ENCODE peak calls at places on chromosomes 2 and 18, in ten cellular contexts. T is GM23248; L is mesendoderm; Z is psoas muscle; N is A549; K is naive thymus-derived CD4-positive, alpha-beta T cell; C is DND-41; U is CD4-positive, CD25-positive, alpha-beta regulatory T cell; J is right cardiac atrium; Q is PC-3. P is an unnamed sample. For H3K4me1, the result is how much of the 10 kb centered on the place peaks cover.

GRCh38 chr2:163713534-163714311 is 22.1 kb downstream of the FIGN start:
- DNase-seq in T (no peak), L (peak), Z (no peak), N (no peak), K (no peak), C (no peak), U (no peak), J (peak), Q (no peak), P (no peak)

GRCh38 chr18:50797147-50797546 is 22.7 kb downstream of the MRO start:
- DNase-seq in T (no peak), L (no peak), Z (no peak), N (no peak), K (no peak), C (no peak), U (no peak), J (no peak), Q (no peak), P (no peak)

GRCh38 chr2:10122500-10123280 is at the start of gene RRM2:
- DNase-seq in T (peak), L (peak), Z (peak), N (peak), K (peak), C (peak), U (peak), J (peak), Q (peak), P (peak)

GRCh38 chr2:68715353-68716041 is 19.1 kb upstream of the ARHGAP25 start:
- DNase-seq in T (peak), L (peak), Z (peak), N (peak), K (no peak), C (peak), U (no peak), J (peak), Q (peak), P (peak)

GRCh38 chr2:158692372-158693103 is 102.6 kb upstream of the DAPL1 start:
- DNase-seq in T (no peak), L (no peak), Z (no peak), N (no peak), K (no peak), C (no peak), U (no peak), J (no peak), Q (no peak), P (no peak)

GRCh38 chr2:37713258-37713700 is 41.8 kb upstream of the CDC42EP3 start:
- DNase-seq in T (peak), L (no peak), Z (no peak), N (no peak), K (no peak), C (no peak), U (peak), J (no peak), Q (peak), P (no peak)

GRCh38 chr2:65070172-65070830 is 14.1 kb downstream of the CEP68 start:
- DNase-seq in T (peak), L (peak), Z (no peak), N (no peak), K (no peak), C (no peak), U (no peak), J (peak), Q (peak), P (no peak)

GRCh38 chr2:136013286-136013685 is 27.9 kb upstream of the DARS1 start:
- DNase-seq in T (no peak), L (no peak), Z (no peak), N (no peak), K (no peak), C (no peak), U (no peak), J (no peak), Q (no peak), P (no peak)

GRCh38 chr2:216807861-216808272 is 52.0 kb downstream of the TNP1 start:
- DNase-seq in T (peak), L (peak), Z (peak), N (no peak), K (no peak), C (no peak), U (no peak), J (peak), Q (no peak), P (no peak)

GRCh38 chr18:49819768-49820662 is 6.7 kb upstream of the ACAA2 start:
- DNase-seq in T (no peak), L (no peak), Z (no peak), N (no peak), K (peak), C (peak), U (peak), J (no peak), Q (no peak), P (peak)

GRCh38 chr18:3015203-3015590 is 2.3 kb upstream of the LPIN2 start:
- DNase-seq in T (peak), L (peak), Z (no peak), N (peak), K (no peak), C (no peak), U (no peak), J (peak), Q (peak), P (no peak)

GRCh38 chr2:67214585-67215184 is 182.4 kb upstream of the ETAA1 start:
- DNase-seq in T (no peak), L (no peak), Z (no peak), N (no peak), K (no peak), C (no peak), U (no peak), J (no peak), Q (no peak), P (no peak)

GRCh38 chr2:34787341-34787740 is 1188.2 kb upstream of the FAM98A start:
- DNase-seq in T (no peak), L (no peak), Z (no peak), N (no peak), K (no peak), C (no peak), U (no peak), J (no peak), Q (no peak), P (no peak)

GRCh38 chr2:11932053-11932512 is 185.7 kb downstream of the LPIN1 start:
- DNase-seq in T (no peak), L (no peak), Z (no peak), N (no peak), K (no peak), C (peak), U (peak), J (no peak), Q (peak), P (no peak)

GRCh38 chr2:61125123-61125710 is 36.8 kb upstream of the C2orf74 start:
- DNase-seq in T (no peak), L (no peak), Z (no peak), N (no peak), K (no peak), C (no peak), U (no peak), J (no peak), Q (no peak), P (no peak)

GRCh38 chr2:240728827-240729226 is 37.2 kb downstream of the AQP12A start:
- DNase-seq in T (peak), L (no peak), Z (no peak), N (no peak), K (no peak), C (no peak), U (no peak), J (no peak), Q (no peak), P (no peak)

GRCh38 chr2:231110551-231110950 is 14.3 kb downstream of the HTR2B start:
- DNase-seq in T (peak), L (no peak), Z (no peak), N (no peak), K (no peak), C (no peak), U (no peak), J (no peak), Q (peak), P (no peak)

GRCh38 chr2:9319338-9319715 is 104.0 kb downstream of the ITGB1BP1 start:
- DNase-seq in T (no peak), L (no peak), Z (no peak), N (no peak), K (no peak), C (no peak), U (no peak), J (no peak), Q (no peak), P (no peak)

GRCh38 chr18:79512461-79513380 is 117.0 kb downstream of the NFATC1 start:
- DNase-seq in T (no peak), L (no peak), Z (peak), N (no peak), K (peak), C (no peak), U (no peak), J (peak), Q (no peak), P (no peak)

GRCh38 chr2:182499706-182500470 is 73.1 kb upstream of the PDE1A start:
- DNase-seq in T (peak), L (no peak), Z (no peak), N (no peak), K (no peak), C (no peak), U (no peak), J (no peak), Q (no peak), P (no peak)

GRCh38 chr2:26612522-26613240 is 28.5 kb downstream of the CIB4 start:
- DNase-seq in T (no peak), L (no peak), Z (no peak), N (no peak), K (no peak), C (no peak), U (no peak), J (peak), Q (no peak), P (no peak)

GRCh38 chr2:178403671-178404379 is 47.1 kb downstream of the PRKRA start:
- DNase-seq in T (no peak), L (no peak), Z (no peak), N (no peak), K (no peak), C (no peak), U (peak), J (no peak), Q (no peak), P (no peak)

GRCh38 chr2:25672500-25673169 is 742 bp downstream of the DTNB start:
- DNase-seq in T (peak), L (peak), Z (peak), N (peak), K (peak), C (peak), U (peak), J (peak), Q (peak), P (peak)

GRCh38 chr18:61893304-61893970 is 630 bp upstream of the RNF152 start:
- DNase-seq in T (peak), L (peak), Z (peak), N (peak), K (peak), C (peak), U (peak), J (peak), Q (no peak), P (no peak)

GRCh38 chr2:33134086-33134763 is 187.5 kb downstream of the LTBP1 start:
- DNase-seq in T (peak), L (no peak), Z (peak), N (peak), K (no peak), C (no peak), U (no peak), J (peak), Q (peak), P (no peak)

GRCh38 chr2:134413430-134413829 is 159.6 kb downstream of the MGAT5 start:
- DNase-seq in T (peak), L (no peak), Z (no peak), N (no peak), K (no peak), C (no peak), U (no peak), J (no peak), Q (no peak), P (no peak)

GRCh38 chr2:9408641-9409151 is 14.6 kb downstream of the ITGB1BP1 start:
- DNase-seq in T (no peak), L (no peak), Z (no peak), N (no peak), K (no peak), C (no peak), U (no peak), J (no peak), Q (peak), P (no peak)

GRCh38 chr2:224987733-224988132 is 54.5 kb downstream of the DOCK10 start:
- DNase-seq in T (peak), L (peak), Z (no peak), N (no peak), K (no peak), C (no peak), U (no peak), J (no peak), Q (peak), P (no peak)

DNA sequence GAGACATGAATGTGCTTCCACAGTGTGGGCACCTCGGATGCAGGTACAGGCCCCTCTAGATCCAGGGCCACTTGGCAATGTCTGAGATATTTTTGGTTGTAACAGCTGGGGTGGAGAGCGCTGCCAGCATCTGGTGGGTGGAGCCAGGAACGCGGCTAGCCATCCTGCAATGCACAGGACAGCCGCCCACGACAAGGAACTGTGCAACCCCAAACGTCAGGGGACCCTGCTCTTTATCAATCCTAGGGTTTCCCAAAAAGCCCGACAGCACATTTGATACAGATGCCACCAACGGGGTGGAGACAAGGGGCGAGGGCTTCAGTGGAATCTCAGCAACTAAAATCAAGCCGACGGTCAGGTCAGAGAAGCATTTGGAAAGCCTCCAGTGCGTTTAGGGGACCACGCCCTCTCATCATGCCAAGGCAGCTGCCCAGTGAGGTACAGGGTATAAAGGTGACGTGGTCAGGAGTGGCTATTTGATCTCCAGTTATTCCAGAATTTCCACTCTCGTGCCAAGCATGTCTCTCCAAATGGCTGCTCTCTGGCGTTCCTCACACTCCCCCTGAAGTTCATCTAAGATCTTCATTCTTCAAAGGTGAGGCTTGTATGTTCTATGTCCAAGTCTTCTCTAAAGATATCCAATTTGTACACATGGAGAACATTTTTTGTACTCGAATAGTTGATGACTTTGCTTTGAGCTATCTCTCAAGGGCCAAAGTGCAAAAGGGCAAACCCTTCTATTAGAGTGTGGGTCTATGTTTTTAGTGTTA is 55.7 kb downstream of the LRRFIP1 start:
- DNase-seq in T (no peak), L (no peak), Z (no peak), N (no peak), K (peak), C (no peak), U (no peak), J (peak), Q (no peak), P (no peak)
- H3K4me3 ChIP-seq in T (no peak), L (no peak), Z (peak), N (no peak), K (no peak), C (no peak), U (no peak), J (no peak), Q (no peak), P (no peak)

GRCh38 chr2:1698188-1698945 is 45.9 kb downstream of the PXDN start:
- DNase-seq in T (no peak), L (no peak), Z (no peak), N (no peak), K (no peak), C (no peak), U (no peak), J (no peak), Q (no peak), P (no peak)
- H3K27ac ChIP-seq in T (no peak), L (no peak), Z (no peak), N (no peak), K (no peak), C (no peak), U (no peak), J (no peak), Q (no peak), P (no peak)

GRCh38 chr2:120745420-120746178 is 9.9 kb downstream of the GLI2 start:
- DNase-seq in T (no peak), L (no peak), Z (no peak), N (no peak), K (peak), C (no peak), U (no peak), J (no peak), Q (no peak), P (no peak)
- H3K4me1 ChIP-seq in T (under half), L (under half), Z (under half), N (under half), K (under half), C (under half), U (under half), J (under half), Q (under half), P (under half)

GRCh38 chr2:237405006-237405559 is 8.9 kb downstream of the COL6A3 start:
- DNase-seq in T (peak), L (no peak), Z (no peak), N (no peak), K (no peak), C (no peak), U (no peak), J (no peak), Q (no peak), P (no peak)
- H3K4me3 ChIP-seq in T (peak), L (no peak), Z (no peak), N (no peak), K (no peak), C (no peak), U (no peak), J (no peak), Q (no peak), P (no peak)

DNA sequence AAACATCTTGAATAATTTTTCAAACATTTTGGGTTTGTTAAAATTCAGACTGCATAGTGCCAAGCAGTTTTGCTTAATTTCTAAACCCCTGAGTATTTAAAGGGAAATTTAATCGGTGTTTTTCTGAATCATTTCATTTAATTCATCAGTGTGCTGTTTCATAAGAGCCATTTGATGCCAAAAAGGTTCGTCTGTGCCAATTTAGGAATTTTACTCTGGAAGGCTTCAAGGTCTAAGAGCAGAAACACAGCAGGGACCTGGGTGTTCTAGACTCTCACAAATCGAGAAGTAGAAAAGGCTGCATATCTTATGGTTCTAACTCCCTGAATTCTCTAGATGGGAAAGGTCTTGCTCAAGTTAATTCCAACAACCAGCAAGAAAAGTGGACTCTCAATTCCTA is 311.9 kb upstream of the NT5C1B start:
- DNase-seq in T (peak), L (no peak), Z (no peak), N (no peak), K (no peak), C (no peak), U (no peak), J (no peak), Q (no peak), P (no peak)
- H3K27ac ChIP-seq in T (peak), L (no peak), Z (no peak), N (no peak), K (no peak), C (no peak), U (no peak), J (no peak), Q (no peak), P (no peak)

DNA sequence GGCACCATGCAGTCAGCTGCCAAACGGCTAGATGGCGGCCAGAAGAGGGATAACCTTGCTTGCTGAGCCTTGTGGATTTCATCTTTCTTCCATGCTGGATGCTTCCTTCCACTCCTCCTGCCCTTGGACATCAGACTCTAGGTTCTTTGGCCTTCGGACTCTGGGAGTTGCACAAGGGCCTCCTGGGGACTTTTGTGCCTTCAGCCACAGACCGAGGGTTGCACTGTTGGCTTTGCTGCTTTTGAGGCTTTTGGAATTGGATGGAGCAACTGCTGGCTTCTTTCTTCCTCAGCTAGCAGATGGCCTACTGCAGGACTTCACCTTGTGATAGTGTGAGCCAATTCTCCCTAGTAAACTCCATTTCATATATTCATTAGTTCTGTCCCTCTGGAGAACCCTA is 31.0 kb downstream of the STRADB start:
- DNase-seq in T (no peak), L (no peak), Z (peak), N (no peak), K (no peak), C (no peak), U (no peak), J (no peak), Q (no peak), P (no peak)
- H3K4me1 ChIP-seq in T (under half), L (under half), Z (under half), N (under half), K (under half), C (under half), U (under half), J (under half), Q (under half), P (under half)

GRCh38 chr18:21112543-21113105 is 1.0 kb upstream of the ROCK1 start:
- DNase-seq in T (peak), L (peak), Z (no peak), N (no peak), K (no peak), C (no peak), U (peak), J (no peak), Q (peak), P (no peak)

GRCh38 chr18:21111351-21112139 is at the start of gene ROCK1:
- DNase-seq in T (peak), L (peak), Z (peak), N (peak), K (peak), C (peak), U (peak), J (peak), Q (peak), P (peak)

GRCh38 chr18:21109936-21110666 is 1.5 kb downstream of the ROCK1 start:
- DNase-seq in T (peak), L (no peak), Z (no peak), N (no peak), K (no peak), C (no peak), U (no peak), J (no peak), Q (peak), P (no peak)

GRCh38 chr18:21112140-21112473 is 494 bp upstream of the ROCK1 start:
- DNase-seq in T (peak), L (no peak), Z (no peak), N (no peak), K (no peak), C (no peak), U (no peak), J (no peak), Q (no peak), P (peak)

GRCh38 chr18:21110667-21111350 is 804 bp downstream of the ROCK1 start:
- DNase-seq in T (peak), L (peak), Z (peak), N (no peak), K (peak), C (peak), U (peak), J (peak), Q (peak), P (peak)
- H3K4me3 ChIP-seq in T (peak), L (peak), Z (peak), N (peak), K (peak), C (peak), U (peak), J (peak), Q (peak), P (peak)

GRCh38 chr18:23437357-23438045 is 15.6 kb upstream of the RIOK3 start:
- DNase-seq in T (peak), L (peak), Z (peak), N (peak), K (peak), C (peak), U (peak), J (peak), Q (peak), P (peak)
- H3K27ac ChIP-seq in T (peak), L (peak), Z (no peak), N (peak), K (peak), C (peak), U (peak), J (no peak), Q (peak), P (peak)

DNA sequence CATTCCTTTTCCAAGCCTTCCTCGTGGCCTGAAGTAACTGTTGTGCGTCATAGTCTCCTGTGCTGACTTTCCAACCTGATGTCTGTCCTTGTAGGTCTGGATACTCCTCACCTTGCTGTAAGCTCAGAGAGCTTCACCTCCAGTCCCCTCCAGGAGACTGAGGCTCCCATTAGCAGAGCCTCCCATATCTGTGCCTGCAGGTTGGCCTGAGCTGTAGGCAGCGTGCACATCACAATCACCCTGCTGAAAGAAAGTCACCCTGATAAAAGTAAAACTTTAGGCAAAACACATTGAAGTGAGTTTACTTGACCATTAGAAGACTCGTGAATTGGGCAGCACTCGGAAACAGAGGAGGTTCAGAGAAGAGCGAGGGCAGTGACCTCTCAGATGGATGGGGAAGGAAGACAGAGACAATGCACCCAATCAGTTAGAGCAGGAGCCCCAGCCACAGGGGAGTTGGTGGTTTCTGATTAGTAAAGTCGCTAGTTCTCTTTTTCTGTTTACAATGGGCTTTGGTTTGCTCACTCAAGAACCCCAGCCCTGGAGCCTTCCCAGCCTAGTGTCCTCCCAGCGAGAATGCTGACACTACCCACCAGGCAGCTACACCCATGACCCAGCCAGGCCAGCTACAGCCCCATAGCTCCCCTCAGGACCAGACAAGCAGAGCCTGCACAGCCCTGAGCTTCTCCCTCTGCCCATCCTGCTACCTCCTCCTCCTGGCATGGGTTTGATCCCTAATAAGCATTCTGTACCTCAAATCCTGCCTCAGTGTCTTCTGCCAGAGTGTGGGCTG is 12.1 kb upstream of the TPO start:
- DNase-seq in T (no peak), L (no peak), Z (no peak), N (no peak), K (no peak), C (no peak), U (no peak), J (no peak), Q (no peak), P (no peak)
- H3K4me1 ChIP-seq in T (under half), L (under half), Z (under half), N (under half), K (under half), C (under half), U (under half), J (under half), Q (under half), P (under half)